ENCODE peak calls at places on chromosomes 16 and 17, in seven cellular contexts. E, I, C, R, T, B and S are unnamed samples.

GRCh38 chr17:46169913-46170312 is 23.3 kb downstream of the KANSL1 start:
- DNase-seq in T (no peak), C (no peak), R (no peak), E (no peak), I (no peak), B (no peak), S (no peak)

GRCh38 chr17:2412561-2413021 is 11.7 kb upstream of the MNT start:
- DNase-seq in B (no peak), T (no peak), R (no peak), C (peak), I (peak), E (no peak), S (no peak)

GRCh38 chr16:81784042-81784785 is 5.1 kb downstream of the PLCG2 start:
- DNase-seq in B (no peak), T (peak), C (no peak), E (peak), R (no peak), I (peak), S (no peak)

GRCh38 chr17:42403150-42403549 is 14.9 kb upstream of the STAT3 start:
- DNase-seq in B (no peak), E (peak), T (peak), R (no peak), C (no peak), I (no peak), S (no peak)

GRCh38 chr16:68093816-68094613 is 8.8 kb downstream of the NFATC3 start:
- DNase-seq in T (peak), B (no peak), C (no peak), I (peak), R (no peak), E (no peak), S (no peak)

GRCh38 chr17:30290077-30290476 is 1.7 kb downstream of the BLMH start:
- DNase-seq in I (no peak), R (no peak), T (no peak), B (no peak), C (no peak), E (no peak), S (no peak)

GRCh38 chr16:64182985-64183384 is 938.9 kb downstream of the CDH11 start:
- DNase-seq in T (no peak), C (no peak), E (no peak), B (no peak), I (no peak), R (no peak), S (no peak)

GRCh38 chr17:21460358-21460757 is 84.2 kb downstream of the KCNJ12 start:
- DNase-seq in I (no peak), C (no peak), R (no peak), T (peak), B (no peak), E (no peak), S (no peak)

GRCh38 chr17:76408037-76408849 is 23.8 kb downstream of the SPHK1 start:
- DNase-seq in R (peak), B (peak), I (peak), E (peak), C (peak), T (peak), S (peak)

GRCh38 chr16:54424043-54424451 is 137.5 kb upstream of the IRX3 start:
- DNase-seq in T (no peak), C (no peak), B (no peak), I (no peak), E (no peak), R (no peak), S (no peak)

GRCh38 chr16:85619089-85619850 is 6.1 kb downstream of the GSE1 start:
- DNase-seq in C (no peak), I (no peak), B (no peak), E (no peak), R (no peak), T (no peak), S (no peak)